ENCODE peak calls at places on chromosomes 13 and 19, in nine cellular contexts. One of them, this sample, is unnamed.

GRCh38 chr13:112943309-112944125 is 25.5 kb upstream of the MCF2L start:
- DNase-seq in OCI-LY7: no peak
- DNase-seq in K562: no peak
- DNase-seq in AG09309: no peak
- DNase-seq in A549: peak
- DNase-seq in coronary artery: no peak
- DNase-seq in osteocyte: no peak
- DNase-seq in tibial nerve: no peak
- DNase-seq in psoas muscle: no peak
- DNase-seq in this sample: peak

GRCh38 chr19:1468274-1469199 is 10.5 kb downstream of the C19orf25 start:
- DNase-seq in osteocyte: no peak
- DNase-seq in K562: no peak
- DNase-seq in coronary artery: no peak
- DNase-seq in OCI-LY7: peak
- DNase-seq in psoas muscle: peak
- DNase-seq in AG09309: no peak
- DNase-seq in A549: peak
- DNase-seq in tibial nerve: no peak
- DNase-seq in this sample: peak

GRCh38 chr19:5703819-5704818 is 14.0 kb downstream of the RPL36 start:
- DNase-seq in OCI-LY7: no peak
- DNase-seq in tibial nerve: no peak
- DNase-seq in psoas muscle: peak
- DNase-seq in osteocyte: peak
- DNase-seq in AG09309: no peak
- DNase-seq in K562: no peak
- DNase-seq in A549: no peak
- DNase-seq in coronary artery: no peak
- DNase-seq in this sample: no peak

GRCh38 chr13:113783482-113783881 is 24.5 kb downstream of the TMEM255B start:
- DNase-seq in tibial nerve: no peak
- DNase-seq in coronary artery: no peak
- DNase-seq in OCI-LY7: no peak
- DNase-seq in psoas muscle: no peak
- DNase-seq in A549: no peak
- DNase-seq in K562: no peak
- DNase-seq in osteocyte: no peak
- DNase-seq in AG09309: no peak
- DNase-seq in this sample: no peak

GRCh38 chr19:15291089-15291488 is 41.2 kb downstream of the BRD4 start:
- DNase-seq in osteocyte: no peak
- DNase-seq in AG09309: no peak
- DNase-seq in OCI-LY7: no peak
- DNase-seq in coronary artery: no peak
- DNase-seq in tibial nerve: no peak
- DNase-seq in psoas muscle: no peak
- DNase-seq in A549: no peak
- DNase-seq in K562: no peak
- DNase-seq in this sample: no peak

GRCh38 chr19:5586300-5587070 is 18.7 kb upstream of the TINCR start:
- DNase-seq in coronary artery: no peak
- DNase-seq in K562: no peak
- DNase-seq in AG09309: no peak
- DNase-seq in OCI-LY7: no peak
- DNase-seq in psoas muscle: peak
- DNase-seq in A549: no peak
- DNase-seq in osteocyte: no peak
- DNase-seq in tibial nerve: no peak
- DNase-seq in this sample: no peak

GRCh38 chr19:7326105-7326877 is 22.4 kb upstream of the ARHGEF18 start:
- DNase-seq in osteocyte: no peak
- DNase-seq in K562: peak
- DNase-seq in A549: peak
- DNase-seq in psoas muscle: no peak
- DNase-seq in coronary artery: no peak
- DNase-seq in tibial nerve: peak
- DNase-seq in OCI-LY7: peak
- DNase-seq in AG09309: no peak
- DNase-seq in this sample: peak

GRCh38 chr13:74000906-74001305 is 133.3 kb downstream of the KLF12 start:
- DNase-seq in K562: no peak
- DNase-seq in osteocyte: no peak
- DNase-seq in tibial nerve: no peak
- DNase-seq in coronary artery: no peak
- DNase-seq in psoas muscle: no peak
- DNase-seq in OCI-LY7: no peak
- DNase-seq in A549: no peak
- DNase-seq in AG09309: no peak
- DNase-seq in this sample: no peak

GRCh38 chr13:20192470-20193141 is at the start of gene GJB2:
- DNase-seq in A549: no peak
- DNase-seq in OCI-LY7: no peak
- DNase-seq in AG09309: no peak
- DNase-seq in tibial nerve: no peak
- DNase-seq in coronary artery: peak
- DNase-seq in K562: no peak
- DNase-seq in psoas muscle: no peak
- DNase-seq in osteocyte: no peak
- DNase-seq in this sample: peak

GRCh38 chr13:20191902-20192469 is 752 bp downstream of the GJB2 start:
- DNase-seq in OCI-LY7: no peak
- DNase-seq in osteocyte: no peak
- DNase-seq in coronary artery: peak
- DNase-seq in psoas muscle: no peak
- DNase-seq in tibial nerve: no peak
- DNase-seq in K562: no peak
- DNase-seq in A549: peak
- DNase-seq in AG09309: no peak
- DNase-seq in this sample: peak

GRCh38 chr13:20193142-20193923 is 595 bp upstream of the GJB2 start:
- DNase-seq in OCI-LY7: no peak
- DNase-seq in tibial nerve: no peak
- DNase-seq in K562: no peak
- DNase-seq in psoas muscle: no peak
- DNase-seq in coronary artery: peak
- DNase-seq in osteocyte: no peak
- DNase-seq in A549: no peak
- DNase-seq in AG09309: no peak
- DNase-seq in this sample: peak

GRCh38 chr13:20195846-20196245 is 3.1 kb upstream of the GJB2 start:
- DNase-seq in coronary artery: peak
- DNase-seq in K562: no peak
- DNase-seq in tibial nerve: no peak
- DNase-seq in psoas muscle: no peak
- DNase-seq in OCI-LY7: no peak
- DNase-seq in AG09309: no peak
- DNase-seq in osteocyte: no peak
- DNase-seq in A549: no peak
- DNase-seq in this sample: no peak

GRCh38 chr13:20193924-20194631 is 1.3 kb upstream of the GJB2 start:
- DNase-seq in AG09309: no peak
- DNase-seq in osteocyte: no peak
- DNase-seq in A549: no peak
- DNase-seq in K562: no peak
- DNase-seq in coronary artery: peak
- DNase-seq in OCI-LY7: no peak
- DNase-seq in tibial nerve: no peak
- DNase-seq in psoas muscle: no peak
- DNase-seq in this sample: no peak
- TF ChIP-seq CTCF in AG09309: no peak
- TF ChIP-seq CTCF in osteocyte: no peak
- TF ChIP-seq CTCF in A549: no peak
- TF ChIP-seq CTCF in K562: no peak
- TF ChIP-seq CTCF in coronary artery: no peak
- TF ChIP-seq CTCF in OCI-LY7: no peak
- TF ChIP-seq CTCF in tibial nerve: no peak
- TF ChIP-seq CTCF in psoas muscle: no peak
- TF ChIP-seq CTCF in this sample: no peak

DNA sequence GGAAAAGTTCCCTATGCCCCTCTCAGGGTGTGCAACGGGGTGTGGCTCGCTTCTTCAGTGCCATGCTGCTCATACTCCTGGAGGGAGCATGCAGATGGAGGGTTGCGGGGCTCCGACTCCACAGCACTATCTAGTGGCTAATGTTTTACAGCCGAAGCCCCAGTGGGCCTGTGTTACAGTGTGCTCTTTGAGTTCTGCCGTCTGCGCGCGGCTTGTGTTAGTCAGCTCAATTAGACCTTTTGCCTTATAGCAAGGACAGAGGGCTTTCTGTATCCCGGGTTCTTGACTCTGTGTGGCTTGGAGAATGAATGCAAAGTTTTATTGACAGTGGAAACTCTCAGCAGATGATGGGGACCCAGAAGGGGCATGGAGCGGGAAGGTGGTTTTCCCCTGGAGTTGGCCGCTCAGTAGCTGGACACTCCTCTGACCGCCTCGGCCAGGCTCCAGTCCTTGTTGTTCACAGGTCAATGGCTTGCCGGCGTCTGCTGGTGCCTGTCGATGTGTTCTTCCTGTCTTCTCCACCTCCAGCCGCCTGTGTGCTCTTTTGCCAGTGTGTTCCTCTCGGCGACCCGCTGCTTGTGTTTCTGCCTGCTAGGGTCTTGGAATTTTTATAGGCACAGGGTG is 383.4 kb downstream of the LMO7 start:
- DNase-seq in A549: peak
- DNase-seq in tibial nerve: no peak
- DNase-seq in AG09309: no peak
- DNase-seq in osteocyte: no peak
- DNase-seq in coronary artery: no peak
- DNase-seq in psoas muscle: no peak
- DNase-seq in OCI-LY7: peak
- DNase-seq in K562: no peak
- DNase-seq in this sample: peak
- TF ChIP-seq CTCF in A549: peak
- TF ChIP-seq CTCF in tibial nerve: peak
- TF ChIP-seq CTCF in AG09309: peak
- TF ChIP-seq CTCF in osteocyte: peak
- TF ChIP-seq CTCF in coronary artery: no peak
- TF ChIP-seq CTCF in psoas muscle: no peak
- TF ChIP-seq CTCF in OCI-LY7: peak
- TF ChIP-seq CTCF in K562: peak
- TF ChIP-seq CTCF in this sample: peak

GRCh38 chr13:42820450-42820849 is 39.1 kb downstream of the FAM216B start:
- DNase-seq in A549: no peak
- DNase-seq in osteocyte: no peak
- DNase-seq in OCI-LY7: no peak
- DNase-seq in psoas muscle: no peak
- DNase-seq in K562: no peak
- DNase-seq in AG09309: no peak
- DNase-seq in tibial nerve: no peak
- DNase-seq in coronary artery: no peak
- DNase-seq in this sample: no peak

GRCh38 chr13:42815686-42816085 is 34.3 kb downstream of the FAM216B start:
- DNase-seq in tibial nerve: no peak
- DNase-seq in osteocyte: no peak
- DNase-seq in A549: no peak
- DNase-seq in coronary artery: no peak
- DNase-seq in psoas muscle: no peak
- DNase-seq in K562: no peak
- DNase-seq in AG09309: no peak
- DNase-seq in OCI-LY7: no peak
- DNase-seq in this sample: no peak

GRCh38 chr13:42819712-42820111 is 38.3 kb downstream of the FAM216B start:
- DNase-seq in AG09309: no peak
- DNase-seq in K562: no peak
- DNase-seq in psoas muscle: no peak
- DNase-seq in coronary artery: no peak
- DNase-seq in osteocyte: no peak
- DNase-seq in OCI-LY7: no peak
- DNase-seq in tibial nerve: no peak
- DNase-seq in A549: no peak
- DNase-seq in this sample: no peak

GRCh38 chr13:42814868-42815267 is 33.5 kb downstream of the FAM216B start:
- DNase-seq in K562: no peak
- DNase-seq in A549: no peak
- DNase-seq in coronary artery: no peak
- DNase-seq in osteocyte: no peak
- DNase-seq in OCI-LY7: no peak
- DNase-seq in psoas muscle: no peak
- DNase-seq in tibial nerve: no peak
- DNase-seq in AG09309: peak
- DNase-seq in this sample: no peak

GRCh38 chr13:42816538-42816937 is 35.2 kb downstream of the FAM216B start:
- DNase-seq in OCI-LY7: no peak
- DNase-seq in osteocyte: no peak
- DNase-seq in psoas muscle: no peak
- DNase-seq in AG09309: no peak
- DNase-seq in A549: no peak
- DNase-seq in coronary artery: no peak
- DNase-seq in tibial nerve: no peak
- DNase-seq in K562: peak
- DNase-seq in this sample: no peak
- TF ChIP-seq CTCF in OCI-LY7: peak
- TF ChIP-seq CTCF in osteocyte: peak
- TF ChIP-seq CTCF in psoas muscle: no peak
- TF ChIP-seq CTCF in AG09309: peak
- TF ChIP-seq CTCF in A549: no peak
- TF ChIP-seq CTCF in coronary artery: no peak
- TF ChIP-seq CTCF in tibial nerve: no peak
- TF ChIP-seq CTCF in K562: no peak
- TF ChIP-seq CTCF in this sample: no peak

GRCh38 chr13:110136660-110137585 is 170.0 kb downstream of the COL4A1 start:
- DNase-seq in AG09309: no peak
- DNase-seq in osteocyte: no peak
- DNase-seq in psoas muscle: no peak
- DNase-seq in K562: no peak
- DNase-seq in tibial nerve: no peak
- DNase-seq in OCI-LY7: no peak
- DNase-seq in A549: no peak
- DNase-seq in coronary artery: peak
- DNase-seq in this sample: no peak

GRCh38 chr13:110138700-110139036 is 168.3 kb downstream of the COL4A1 start:
- DNase-seq in osteocyte: no peak
- DNase-seq in AG09309: no peak
- DNase-seq in OCI-LY7: no peak
- DNase-seq in tibial nerve: no peak
- DNase-seq in psoas muscle: no peak
- DNase-seq in K562: no peak
- DNase-seq in A549: no peak
- DNase-seq in coronary artery: peak
- DNase-seq in this sample: no peak

GRCh38 chr13:110137677-110138008 is 169.3 kb downstream of the COL4A1 start:
- DNase-seq in psoas muscle: no peak
- DNase-seq in K562: peak
- DNase-seq in A549: peak
- DNase-seq in osteocyte: no peak
- DNase-seq in tibial nerve: peak
- DNase-seq in coronary artery: no peak
- DNase-seq in AG09309: no peak
- DNase-seq in OCI-LY7: peak
- DNase-seq in this sample: peak

GRCh38 chr13:110140099-110140498 is 166.9 kb downstream of the COL4A1 start:
- DNase-seq in psoas muscle: no peak
- DNase-seq in AG09309: no peak
- DNase-seq in A549: no peak
- DNase-seq in tibial nerve: no peak
- DNase-seq in K562: no peak
- DNase-seq in osteocyte: no peak
- DNase-seq in OCI-LY7: no peak
- DNase-seq in coronary artery: no peak
- DNase-seq in this sample: no peak

DNA sequence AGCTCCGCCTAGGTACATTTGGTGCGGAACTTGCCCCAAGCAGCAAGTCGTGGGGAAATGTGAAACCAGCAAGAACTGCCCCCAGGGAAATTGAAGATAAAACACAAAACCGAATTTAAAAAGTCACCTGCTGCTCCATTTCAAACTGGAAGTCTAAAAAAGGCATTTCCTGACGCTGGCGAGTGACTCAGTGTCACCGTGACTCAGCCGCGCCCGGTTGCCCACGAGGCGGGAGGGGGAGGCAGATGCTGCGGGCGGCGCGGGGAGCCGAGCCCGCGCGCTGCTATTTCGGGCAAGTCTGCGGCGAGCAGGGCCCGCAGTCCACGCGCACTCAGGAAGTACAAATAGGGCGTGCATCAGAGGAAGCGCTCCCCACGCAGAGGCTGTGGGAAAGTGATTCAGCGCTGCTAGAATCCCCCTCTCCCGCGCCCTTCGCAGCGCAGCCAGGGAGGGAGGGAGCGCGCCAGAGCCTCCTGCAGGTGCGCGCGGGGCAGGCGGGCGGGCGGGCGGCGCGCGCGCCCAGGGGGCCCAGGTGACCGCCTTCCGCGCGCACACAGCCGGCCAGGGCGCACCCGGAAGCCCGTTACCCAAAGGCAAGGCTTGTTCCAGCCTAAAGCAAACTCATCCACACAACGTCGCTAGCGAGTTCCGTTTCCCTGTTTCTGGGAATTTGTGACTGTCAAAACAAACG is 168.8 kb downstream of the COL4A1 start:
- DNase-seq in OCI-LY7: peak
- DNase-seq in K562: peak
- DNase-seq in psoas muscle: peak
- DNase-seq in A549: peak
- DNase-seq in AG09309: no peak
- DNase-seq in tibial nerve: peak
- DNase-seq in osteocyte: no peak
- DNase-seq in coronary artery: peak
- DNase-seq in this sample: peak
- TF ChIP-seq CTCF in OCI-LY7: no peak
- TF ChIP-seq CTCF in K562: no peak
- TF ChIP-seq CTCF in psoas muscle: no peak
- TF ChIP-seq CTCF in A549: no peak
- TF ChIP-seq CTCF in AG09309: peak
- TF ChIP-seq CTCF in tibial nerve: peak
- TF ChIP-seq CTCF in osteocyte: peak
- TF ChIP-seq CTCF in coronary artery: peak
- TF ChIP-seq CTCF in this sample: no peak